ENCODE peak calls at places on chromosome 3, in six cellular contexts. D is A549, F is H1, M is WTC11, E is HepG2, S is K562. P is an unnamed sample.

GRCh38 chr3:9409981-9410849 is 12.8 kb downstream of the SETD5 start:
- DNase-seq in D (no peak), F (no peak), M (no peak), E (no peak), S (no peak), P (no peak)

GRCh38 chr3:51498871-51499790 is 684 bp downstream of the DCAF1 start:
- DNase-seq in D (peak; percentile 94), F (peak; percentile 87), M (peak; percentile 97), E (peak; percentile 92), S (peak; percentile 86), P (peak; percentile 96)

GRCh38 chr3:114427407-114428172 is 133.8 kb downstream of the TIGIT start:
- DNase-seq in D (no peak), F (no peak), M (no peak), E (no peak), S (no peak), P (no peak)

GRCh38 chr3:178739720-178740119 is 203.5 kb downstream of the KCNMB2 start:
- DNase-seq in D (no peak), F (no peak), M (no peak), E (no peak), S (no peak), P (no peak)

GRCh38 chr3:58723197-58723596 is 56.6 kb upstream of the FAM3D start:
- DNase-seq in D (no peak), F (no peak), M (no peak), E (no peak), S (no peak), P (no peak)

GRCh38 chr3:120566243-120566980 is 29.7 kb upstream of the NDUFB4 start:
- DNase-seq in D (no peak), F (no peak), M (no peak), E (no peak), S (no peak), P (no peak)

GRCh38 chr3:46943237-46944187 is 33.0 kb downstream of the CCDC12 start:
- DNase-seq in D (peak; percentile 75), F (no peak), M (no peak), E (peak; percentile 94), S (no peak), P (peak; percentile 74)

GRCh38 chr3:11563159-11563558 is 80.6 kb downstream of the VGLL4 start:
- DNase-seq in D (no peak), F (no peak), M (no peak), E (no peak), S (no peak), P (no peak)

GRCh38 chr3:155869664-155870063 is 786 bp upstream of the GMPS start:
- DNase-seq in D (no peak), F (no peak), M (no peak), E (no peak), S (no peak), P (no peak)

GRCh38 chr3:187132666-187133065 is 6.6 kb downstream of the RPL39L start:
- DNase-seq in D (no peak), F (no peak), M (no peak), E (no peak), S (no peak), P (no peak)

DNA sequence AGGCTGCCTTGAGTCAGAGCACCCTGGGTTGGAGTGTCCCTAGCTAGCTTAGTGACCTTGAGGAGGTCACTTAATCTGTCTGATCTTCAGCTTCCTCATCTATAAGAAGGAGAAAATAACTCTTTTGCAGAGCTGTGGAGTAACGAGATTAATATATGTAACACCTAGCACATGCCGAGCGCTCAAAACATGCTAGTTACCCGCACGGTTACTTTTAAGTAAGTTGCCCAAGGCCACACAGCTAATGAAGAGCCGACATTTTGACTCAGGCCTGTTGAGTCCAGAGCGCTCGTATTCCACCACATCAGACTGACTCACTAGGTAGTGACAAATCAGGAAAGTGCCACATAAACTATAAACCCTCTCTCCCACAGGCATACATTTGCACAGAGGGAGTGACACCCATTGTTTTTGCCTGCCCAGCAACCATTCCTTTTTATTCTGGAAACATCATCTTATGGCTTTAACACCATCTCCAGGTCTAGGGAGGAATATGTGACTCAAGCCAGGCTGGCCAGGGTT is 42.4 kb downstream of the BHLHE40 start:
- DNase-seq in D (peak; percentile 80), F (no peak), M (no peak), E (peak; percentile 25), S (peak; percentile 55), P (peak; percentile 62)
- TF ChIP-seq JUN in D (no peak), F (no peak), M (no peak), E (no peak), S (no peak), P (peak; percentile 24)

GRCh38 chr3:30440880-30441279 is 165.5 kb upstream of the TGFBR2 start:
- DNase-seq in D (no peak), F (no peak), M (no peak), E (no peak), S (no peak), P (no peak)
- TF ChIP-seq JUN in D (no peak), F (no peak), M (no peak), E (no peak), S (no peak), P (no peak)

GRCh38 chr3:53045107-53045783 is 628 bp downstream of the SFMBT1 start:
- DNase-seq in D (peak; percentile 45), F (no peak), M (peak; percentile 24), E (no peak), S (peak; percentile 79), P (no peak)
- TF ChIP-seq JUN in D (no peak), F (no peak), M (no peak), E (no peak), S (no peak), P (no peak)

GRCh38 chr3:16409032-16409431 is 104.5 kb downstream of the RFTN1 start:
- DNase-seq in D (no peak), F (no peak), M (no peak), E (no peak), S (no peak), P (no peak)
- TF ChIP-seq JUN in D (no peak), F (no peak), M (no peak), E (no peak), S (no peak), P (no peak)

GRCh38 chr3:31278532-31278931 is 254.2 kb upstream of the STT3B start:
- DNase-seq in D (no peak), F (no peak), M (no peak), E (no peak), S (no peak), P (no peak)

GRCh38 chr3:31275038-31275562 is 257.6 kb upstream of the STT3B start:
- DNase-seq in D (peak; percentile 80), F (no peak), M (no peak), E (peak; percentile 81), S (no peak), P (peak; percentile 56)

GRCh38 chr3:31277582-31277981 is 255.1 kb upstream of the STT3B start:
- DNase-seq in D (no peak), F (no peak), M (no peak), E (no peak), S (no peak), P (peak; percentile 84)

GRCh38 chr3:31274406-31275024 is 258.2 kb upstream of the STT3B start:
- DNase-seq in D (no peak), F (no peak), M (no peak), E (no peak), S (no peak), P (peak; percentile 55)

GRCh38 chr3:31275583-31275982 is 257.1 kb upstream of the STT3B start:
- DNase-seq in D (no peak), F (no peak), M (no peak), E (no peak), S (no peak), P (no peak)
- TF ChIP-seq JUN in D (no peak), F (no peak), M (no peak), E (no peak), S (no peak), P (no peak)

GRCh38 chr3:111069974-111070751 is 1.5 kb upstream of the NECTIN3 start:
- DNase-seq in D (no peak), F (no peak), M (no peak), E (no peak), S (no peak), P (no peak)

GRCh38 chr3:111071257-111072015 is at the start of gene NECTIN3:
- DNase-seq in D (peak; percentile 97), F (no peak), M (peak; percentile 90), E (peak; percentile 90), S (peak; percentile 53), P (peak; percentile 98)

GRCh38 chr3:111072016-111072891 is 638 bp downstream of the NECTIN3 start:
- DNase-seq in D (peak; percentile 14), F (no peak), M (peak; percentile 51), E (peak; percentile 5), S (no peak), P (peak; percentile 37)

GRCh38 chr3:111068574-111068973 is 3.0 kb upstream of the NECTIN3 start:
- DNase-seq in D (no peak), F (no peak), M (no peak), E (peak; percentile 33), S (no peak), P (no peak)

GRCh38 chr3:111070772-111071256 is 802 bp upstream of the NECTIN3 start:
- DNase-seq in D (no peak), F (no peak), M (no peak), E (peak; percentile 5), S (peak; percentile 4), P (no peak)
- TF ChIP-seq JUN in D (no peak), F (no peak), M (no peak), E (no peak), S (no peak), P (no peak)